ENCODE peak calls at places on chromosomes 12 and 14, in four cellular contexts. E is H9, K is SK-N-SH, X is mammary epithelial cell. F is an unnamed sample.

GRCh38 chr12:94175763-94176660 is 27.6 kb downstream of the PLXNC1 start:
- DNase-seq in E (no peak), K (no peak), X (peak; percentile 5), F (no peak)

GRCh38 chr12:84136862-84137367 is 775.7 kb downstream of the SLC6A15 start:
- DNase-seq in E (no peak), K (peak; percentile 44), X (peak; percentile 39), F (no peak)

GRCh38 chr12:88854260-88854659 is 274.0 kb upstream of the KITLG start:
- DNase-seq in E (no peak), K (no peak), X (peak; percentile 90), F (no peak)

GRCh38 chr12:129110575-129110974 is 257.3 kb downstream of the GLT1D1 start:
- DNase-seq in E (no peak), K (no peak), X (no peak), F (no peak)

GRCh38 chr12:73057428-73057827 is 785.3 kb downstream of the TRHDE start:
- DNase-seq in E (peak; percentile 58), K (peak; percentile 3), X (no peak), F (peak; percentile 39)

GRCh38 chr12:77343291-77343690 is 277.9 kb upstream of the E2F7 start:
- DNase-seq in E (no peak), K (no peak), X (peak; percentile 63), F (no peak)

GRCh38 chr12:117564885-117565284 is 203.5 kb upstream of the NOS1 start:
- DNase-seq in E (no peak), K (no peak), X (no peak), F (no peak)

GRCh38 chr12:40336573-40337199 is 111.9 kb downstream of the LRRK2 start:
- DNase-seq in E (no peak), K (peak; percentile 37), X (no peak), F (no peak)

GRCh38 chr12:89390802-89391673 is 38.7 kb upstream of the DUSP6 start:
- DNase-seq in E (no peak), K (no peak), X (peak; percentile 85), F (no peak)

GRCh38 chr12:121451931-121452330 is 52.0 kb downstream of the RNF34 start:
- DNase-seq in E (no peak), K (no peak), X (no peak), F (peak; percentile 26)

GRCh38 chr14:51990488-51990887 is 1.1 kb downstream of the RTRAF start:
- DNase-seq in E (no peak), K (no peak), X (no peak), F (no peak)

GRCh38 chr12:51838762-51839161 is 9.8 kb downstream of the FIGNL2 start:
- DNase-seq in E (no peak), K (no peak), X (no peak), F (no peak)

GRCh38 chr12:47705571-47706425 is at the start of gene RPAP3:
- DNase-seq in E (peak; percentile 97), K (peak; percentile 95), X (peak; percentile 90), F (peak; percentile 99)

GRCh38 chr12:124684496-124684895 is 117.1 kb upstream of the NCOR2 start:
- DNase-seq in E (no peak), K (peak; percentile 50), X (no peak), F (peak; percentile 49)

GRCh38 chr14:68661226-68662225 is 131.3 kb downstream of the ZFP36L1 start:
- DNase-seq in E (no peak), K (no peak), X (no peak), F (no peak)

GRCh38 chr14:85595981-85596380 is 66.0 kb downstream of the FLRT2 start:
- DNase-seq in E (no peak), K (no peak), X (no peak), F (no peak)

GRCh38 chr12:15712160-15712559 is 77.0 kb downstream of the EPS8 start:
- DNase-seq in E (no peak), K (no peak), X (no peak), F (no peak)
- H3K9ac ChIP-seq in E (no peak overlapping the region), K (no peak overlapping the region), X (no peak overlapping the region), F (no peak overlapping the region)

DNA sequence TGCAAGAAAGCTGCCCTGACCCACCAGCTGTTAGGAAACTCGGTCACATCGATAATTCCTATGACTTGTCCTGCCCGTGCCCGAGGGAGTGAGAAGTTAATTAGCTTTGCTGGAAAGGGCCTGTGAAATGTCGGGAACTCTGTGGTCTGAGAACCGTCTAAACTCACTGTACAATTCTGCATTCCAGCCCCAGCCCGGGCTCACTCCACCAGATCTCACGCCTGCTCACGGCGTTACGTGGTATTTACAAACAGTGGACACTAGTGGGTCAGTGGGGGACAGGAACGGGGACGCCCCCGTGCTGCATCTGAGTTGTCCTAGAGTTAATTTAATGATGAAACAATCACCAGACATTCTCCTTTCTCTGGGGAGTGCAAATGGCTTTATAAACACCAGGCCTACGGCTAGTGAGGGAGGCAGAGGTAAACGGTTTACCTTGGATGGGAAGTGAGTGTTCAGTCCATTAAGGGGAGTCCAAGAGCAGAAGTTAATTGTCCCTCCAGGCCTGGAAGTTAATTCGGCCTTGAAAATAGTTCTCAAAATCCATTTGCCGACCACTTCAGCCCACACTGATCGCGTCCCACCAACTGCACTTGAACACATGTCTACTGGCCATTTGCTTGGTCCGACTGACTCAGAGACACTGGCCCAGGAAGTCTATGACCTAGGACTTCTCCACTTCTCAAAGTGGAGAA is 93.5 kb upstream of the MED13L start:
- DNase-seq in E (no peak), K (peak; percentile 60), X (no peak), F (peak; percentile 85)
- H3K9ac ChIP-seq in E (no peak overlapping the region), K (no peak overlapping the region), X (no peak overlapping the region), F (peak overlapping the region; percentile 59)

GRCh38 chr12:103812789-103813188 is 28.2 kb downstream of the NT5DC3 start:
- DNase-seq in E (no peak), K (no peak), X (no peak), F (no peak)

GRCh38 chr12:103813426-103813825 is 27.6 kb downstream of the NT5DC3 start:
- DNase-seq in E (no peak), K (no peak), X (no peak), F (no peak)

GRCh38 chr12:103810108-103810507 is 30.9 kb downstream of the NT5DC3 start:
- DNase-seq in E (no peak), K (no peak), X (no peak), F (no peak)

GRCh38 chr12:103813949-103814348 is 27.1 kb downstream of the NT5DC3 start:
- DNase-seq in E (no peak), K (no peak), X (no peak), F (no peak)

GRCh38 chr12:103811791-103812190 is 29.2 kb downstream of the NT5DC3 start:
- DNase-seq in E (no peak), K (no peak), X (no peak), F (no peak)
- H3K9ac ChIP-seq in E (no peak overlapping the region), K (no peak overlapping the region), X (no peak overlapping the region), F (no peak overlapping the region)

DNA sequence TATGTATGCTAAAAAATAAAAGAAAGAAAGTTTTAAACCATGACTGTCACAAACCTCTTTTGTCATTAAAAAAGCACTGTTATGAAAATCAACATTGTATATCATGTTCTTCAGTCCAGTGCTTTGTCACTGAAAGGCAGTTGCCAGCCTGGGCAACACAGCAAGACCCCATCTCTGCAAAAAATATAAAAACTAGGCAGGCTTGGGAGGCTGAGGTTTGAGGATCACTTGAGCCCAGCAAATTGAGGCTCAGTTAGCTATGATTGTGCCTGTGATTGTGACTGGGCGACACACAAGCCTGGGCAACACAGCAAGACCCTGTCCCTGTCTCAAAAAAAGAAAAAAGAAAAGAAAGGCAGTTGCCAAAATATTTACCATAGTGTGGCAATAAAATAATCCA is 102.7 kb upstream of the NAP1L1 start:
- DNase-seq in E (no peak), K (no peak), X (no peak), F (no peak)
- H3K9ac ChIP-seq in E (no peak overlapping the region), K (no peak overlapping the region), X (no peak overlapping the region), F (no peak overlapping the region)

GRCh38 chr14:23557946-23558345 is 1.9 kb downstream of the THTPA start:
- DNase-seq in E (no peak), K (no peak), X (no peak), F (no peak)
- H3K9ac ChIP-seq in E (no peak overlapping the region), K (no peak overlapping the region), X (no peak overlapping the region), F (no peak overlapping the region)

F was measured in kidney.